ENCODE peak calls at places on chromosomes 6 and 20, in seven cellular contexts. U is lower leg skin, H is transverse colon, C is cardiac fibroblast, L is AG09309, M is heart right ventricle, P is body of pancreas. Q is an unnamed sample.

GRCh38 chr6:164379786-164380185 is 929.6 kb downstream of the C6orf118 start:
- DNase-seq in U (no peak), H (no peak), C (no peak), L (no peak), M (no peak), P (no peak), Q (no peak)

GRCh38 chr20:61123751-61124368 is 128.2 kb upstream of the CDH4 start:
- DNase-seq in U (no peak), H (no peak), C (no peak), L (no peak), M (no peak), P (no peak), Q (no peak)

GRCh38 chr20:52001999-52002666 is 189.4 kb downstream of the ZFP64 start:
- DNase-seq in U (no peak), H (no peak), C (no peak), L (no peak), M (no peak), P (no peak), Q (no peak)

GRCh38 chr6:101422811-101423210 is 29.3 kb downstream of the GRIK2 start:
- DNase-seq in U (no peak), H (no peak), C (no peak), L (no peak), M (no peak), P (no peak), Q (no peak)

GRCh38 chr6:124119591-124119990 is 315.9 kb downstream of the NKAIN2 start:
- DNase-seq in U (no peak), H (no peak), C (no peak), L (no peak), M (no peak), P (no peak), Q (no peak)

GRCh38 chr6:132961122-132961521 is 146.8 kb downstream of the RPS12 start:
- DNase-seq in U (no peak), H (no peak), C (peak), L (peak), M (no peak), P (no peak), Q (no peak)

GRCh38 chr6:99184696-99185095 is 164.8 kb downstream of the FAXC start:
- DNase-seq in U (no peak), H (no peak), C (no peak), L (no peak), M (no peak), P (no peak), Q (no peak)

GRCh38 chr6:13404115-13404891 is 76.0 kb upstream of the TBC1D7 start:
- DNase-seq in U (no peak), H (no peak), C (peak), L (no peak), M (peak), P (no peak), Q (no peak)

GRCh38 chr20:25099580-25099979 is 17.6 kb upstream of the VSX1 start:
- DNase-seq in U (no peak), H (no peak), C (no peak), L (no peak), M (no peak), P (no peak), Q (no peak)

GRCh38 chr6:69852706-69853105 is 13.7 kb upstream of the COL19A1 start:
- DNase-seq in U (no peak), H (no peak), C (no peak), L (no peak), M (no peak), P (no peak), Q (no peak)

GRCh38 chr6:163349001-163349680 is 65.4 kb upstream of the QKI start:
- DNase-seq in U (no peak), H (no peak), C (no peak), L (no peak), M (no peak), P (no peak), Q (no peak)

GRCh38 chr6:18551228-18551627 is 164.1 kb downstream of the RNF144B start:
- DNase-seq in U (no peak), H (no peak), C (peak), L (peak), M (no peak), P (no peak), Q (peak)

GRCh38 chr6:116475151-116475550 is 14.0 kb downstream of the CALHM6 start:
- DNase-seq in U (no peak), H (no peak), C (no peak), L (no peak), M (no peak), P (no peak), Q (no peak)

GRCh38 chr6:159467473-159468041 is 225.5 kb downstream of the SOD2 start:
- DNase-seq in U (no peak), H (no peak), C (no peak), L (no peak), M (no peak), P (no peak), Q (no peak)

GRCh38 chr6:34610819-34611477 is 54.8 kb upstream of the SPDEF start:
- DNase-seq in U (no peak), H (no peak), C (peak), L (peak), M (no peak), P (no peak), Q (peak)

GRCh38 chr6:87481936-87482335 is 9.2 kb downstream of the SLC35A1 start:
- DNase-seq in U (no peak), H (no peak), C (no peak), L (no peak), M (no peak), P (no peak), Q (no peak)

GRCh38 chr6:136923116-136923953 is 1.2 kb downstream of the SLC35D3 start:
- DNase-seq in U (no peak), H (no peak), C (no peak), L (no peak), M (no peak), P (no peak), Q (no peak)

GRCh38 chr20:47546184-47547033 is 44.7 kb downstream of the NCOA3 start:
- DNase-seq in U (no peak), H (no peak), C (peak), L (peak), M (no peak), P (no peak), Q (no peak)

GRCh38 chr6:101747160-101747559 is 353.7 kb downstream of the GRIK2 start:
- DNase-seq in U (no peak), H (no peak), C (peak), L (no peak), M (peak), P (no peak), Q (no peak)

GRCh38 chr6:98039876-98040605 is 757.0 kb upstream of the MMS22L start:
- DNase-seq in U (no peak), H (no peak), C (peak), L (no peak), M (no peak), P (no peak), Q (peak)

GRCh38 chr6:53320964-53321363 is 27.8 kb downstream of the ELOVL5 start:
- DNase-seq in U (no peak), H (no peak), C (peak), L (no peak), M (no peak), P (no peak), Q (no peak)

GRCh38 chr6:37695857-37696219 is 1.8 kb downstream of the MDGA1 start:
- DNase-seq in U (no peak), H (no peak), C (no peak), L (no peak), M (no peak), P (no peak), Q (no peak)

GRCh38 chr6:35677456-35677855 is 11.3 kb downstream of the FKBP5 start:
- DNase-seq in U (no peak), H (no peak), C (no peak), L (no peak), M (no peak), P (no peak), Q (no peak)

GRCh38 chr20:37596890-37597539 is 69.3 kb upstream of the BLCAP start:
- DNase-seq in U (no peak), H (no peak), C (no peak), L (no peak), M (no peak), P (no peak), Q (no peak)

GRCh38 chr6:46042355-46042999 is 26.8 kb upstream of the CLIC5 start:
- DNase-seq in U (no peak), H (peak), C (peak), L (no peak), M (peak), P (no peak), Q (no peak)

GRCh38 chr6:44223471-44224153 is at the start of gene SLC29A1:
- DNase-seq in U (peak), H (peak), C (peak), L (no peak), M (peak), P (peak), Q (no peak)

GRCh38 chr20:34567885-34568865 is 9.7 kb downstream of the MAP1LC3A start:
- DNase-seq in U (no peak), H (no peak), C (no peak), L (no peak), M (no peak), P (no peak), Q (no peak)

GRCh38 chr20:4083103-4083864 is 67.9 kb upstream of the RNF24 start:
- DNase-seq in U (no peak), H (no peak), C (peak), L (no peak), M (no peak), P (no peak), Q (no peak)

GRCh38 chr20:60715172-60715571 is 536.9 kb upstream of the CDH4 start:
- DNase-seq in U (no peak), H (no peak), C (no peak), L (no peak), M (no peak), P (no peak), Q (no peak)

GRCh38 chr6:149324428-149324827 is 6.9 kb downstream of the TAB2 start:
- DNase-seq in U (no peak), H (no peak), C (no peak), L (no peak), M (no peak), P (no peak), Q (no peak)

GRCh38 chr6:1611572-1612385 is 2.1 kb downstream of the FOXC1 start:
- DNase-seq in U (no peak), H (no peak), C (no peak), L (no peak), M (no peak), P (peak), Q (no peak)

GRCh38 chr6:151136141-151136755 is 103.5 kb upstream of the AKAP12 start:
- DNase-seq in U (no peak), H (no peak), C (peak), L (no peak), M (no peak), P (no peak), Q (no peak)

GRCh38 chr20:1813101-1813529 is 82.1 kb upstream of the SIRPA start:
- DNase-seq in U (no peak), H (peak), C (peak), L (peak), M (peak), P (no peak), Q (peak)

GRCh38 chr20:22795897-22796296 is 211.5 kb upstream of the FOXA2 start:
- DNase-seq in U (peak), H (peak), C (peak), L (peak), M (peak), P (peak), Q (peak)

GRCh38 chr6:132687306-132687705 is 26.5 kb downstream of the VNN1 start:
- DNase-seq in U (no peak), H (no peak), C (peak), L (no peak), M (no peak), P (no peak), Q (no peak)

GRCh38 chr6:143034689-143035334 is 25.9 kb upstream of the AIG1 start:
- DNase-seq in U (no peak), H (peak), C (no peak), L (no peak), M (no peak), P (no peak), Q (no peak)

GRCh38 chr20:2748551-2749342 is 51.7 kb downstream of the CPXM1 start:
- DNase-seq in U (no peak), H (no peak), C (no peak), L (no peak), M (peak), P (no peak), Q (no peak)

GRCh38 chr6:119470893-119471542 is 121.5 kb upstream of the MAN1A1 start:
- DNase-seq in U (no peak), H (no peak), C (no peak), L (no peak), M (no peak), P (no peak), Q (no peak)

GRCh38 chr6:135871878-135872277 is 20.4 kb downstream of the PDE7B start:
- DNase-seq in U (no peak), H (no peak), C (peak), L (no peak), M (no peak), P (no peak), Q (peak)

GRCh38 chr6:47733879-47734558 is 35.6 kb downstream of the ADGRF4 start:
- DNase-seq in U (no peak), H (no peak), C (no peak), L (no peak), M (peak), P (no peak), Q (no peak)
- TF ChIP-seq CTCF in U (no peak), H (peak), C (peak), L (peak), M (peak), P (peak), Q (peak)

GRCh38 chr20:62447143-62447869 is 20.0 kb upstream of the RBBP8NL start:
- DNase-seq in U (no peak), H (no peak), C (no peak), L (no peak), M (no peak), P (no peak), Q (no peak)

GRCh38 chr20:62449951-62450815 is 22.8 kb upstream of the RBBP8NL start:
- DNase-seq in U (no peak), H (peak), C (no peak), L (no peak), M (peak), P (no peak), Q (no peak)

GRCh38 chr20:62446398-62446985 is 19.2 kb upstream of the RBBP8NL start:
- DNase-seq in U (no peak), H (no peak), C (no peak), L (no peak), M (no peak), P (no peak), Q (no peak)

GRCh38 chr20:62448788-62449187 is 21.4 kb upstream of the RBBP8NL start:
- DNase-seq in U (no peak), H (no peak), C (no peak), L (no peak), M (no peak), P (no peak), Q (no peak)

GRCh38 chr20:62448038-62448437 is 20.7 kb upstream of the RBBP8NL start:
- DNase-seq in U (no peak), H (no peak), C (no peak), L (no peak), M (no peak), P (no peak), Q (no peak)
- H3K4me3 ChIP-seq in U (no peak), H (no peak), C (no peak), L (no peak), M (no peak), P (no peak), Q (no peak)

GRCh38 chr6:42153921-42154320 is 11.5 kb upstream of the C6orf132 start:
- DNase-seq in U (no peak), H (no peak), C (no peak), L (no peak), M (no peak), P (no peak), Q (no peak)

GRCh38 chr6:42155293-42155692 is 12.9 kb upstream of the C6orf132 start:
- DNase-seq in U (no peak), H (no peak), C (no peak), L (no peak), M (no peak), P (no peak), Q (no peak)

GRCh38 chr6:42156638-42157037 is 14.2 kb upstream of the C6orf132 start:
- DNase-seq in U (no peak), H (no peak), C (no peak), L (no peak), M (no peak), P (no peak), Q (no peak)

GRCh38 chr6:42152024-42152423 is 9.6 kb upstream of the C6orf132 start:
- DNase-seq in U (no peak), H (no peak), C (no peak), L (no peak), M (no peak), P (no peak), Q (no peak)

DNA sequence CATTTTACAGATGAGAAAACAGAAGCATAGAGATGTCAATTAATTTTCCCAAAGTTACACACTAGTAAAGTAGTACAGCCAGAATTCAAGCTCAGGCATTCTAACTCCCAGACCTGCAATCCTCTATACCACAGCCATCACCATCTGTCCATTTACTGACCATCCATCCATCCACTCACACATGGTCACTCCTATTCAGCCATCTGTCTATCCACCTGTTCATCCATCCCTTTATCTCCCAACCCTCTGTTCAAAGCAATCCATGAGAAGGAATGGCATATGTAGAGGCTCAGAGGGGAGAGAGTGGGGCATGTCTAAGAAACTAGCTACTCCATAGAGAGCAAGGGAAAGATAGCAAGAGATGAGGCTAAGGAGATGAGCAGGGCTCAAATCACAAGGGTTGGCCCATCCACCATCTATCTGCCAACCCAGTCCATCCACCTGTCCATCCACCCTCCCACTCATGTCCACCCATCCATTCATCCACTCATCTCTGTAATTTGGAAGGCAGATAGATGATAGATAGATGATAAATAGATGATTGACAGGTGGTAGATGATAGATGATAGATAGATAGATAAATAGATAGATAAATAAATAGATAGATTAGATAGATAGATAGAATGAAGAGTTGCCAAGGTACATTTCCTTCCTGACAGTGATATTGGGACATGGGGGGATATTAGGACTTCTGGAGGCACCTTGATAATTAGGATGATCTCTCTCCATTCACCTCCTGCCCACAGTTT is 12.2 kb upstream of the C6orf132 start:
- DNase-seq in U (no peak), H (no peak), C (no peak), L (no peak), M (no peak), P (no peak), Q (no peak)
- TF ChIP-seq CTCF in U (no peak), H (no peak), C (no peak), L (no peak), M (no peak), P (no peak), Q (no peak)

GRCh38 chr6:167826230-167827061 is at the start of gene AFDN:
- DNase-seq in U (peak), H (peak), C (peak), L (no peak), M (peak), P (peak), Q (no peak)

GRCh38 chr6:167827062-167827587 is 414 bp downstream of the AFDN start:
- DNase-seq in U (no peak), H (peak), C (no peak), L (no peak), M (peak), P (peak), Q (no peak)

GRCh38 chr6:167824591-167825041 is 2.1 kb upstream of the AFDN start:
- DNase-seq in U (no peak), H (no peak), C (no peak), L (no peak), M (no peak), P (no peak), Q (no peak)

GRCh38 chr6:167825759-167826229 is 917 bp upstream of the AFDN start:
- DNase-seq in U (peak), H (peak), C (no peak), L (no peak), M (peak), P (peak), Q (no peak)

GRCh38 chr6:167825059-167825758 is 1.5 kb upstream of the AFDN start:
- DNase-seq in U (no peak), H (no peak), C (peak), L (no peak), M (no peak), P (no peak), Q (no peak)
- H3K4me3 ChIP-seq in U (no peak), H (peak), C (peak), L (peak), M (peak), P (no peak), Q (peak)

GRCh38 chr20:31440012-31440659 is at the start of gene DEFB123:
- DNase-seq in U (no peak), H (no peak), C (no peak), L (no peak), M (no peak), P (no peak), Q (no peak)
- TF ChIP-seq CTCF in U (no peak), H (no peak), C (peak), L (peak), M (peak), P (no peak), Q (no peak)

GRCh38 chr20:20364016-20364746 is 3.7 kb upstream of the INSM1 start:
- DNase-seq in U (no peak), H (no peak), C (no peak), L (no peak), M (no peak), P (no peak), Q (no peak)
- H3K4me3 ChIP-seq in U (no peak), H (no peak), C (no peak), L (no peak), M (no peak), P (no peak), Q (no peak)

GRCh38 chr20:21048841-21049273 is 57.3 kb downstream of the LINC00237 start:
- DNase-seq in U (no peak), H (peak), C (peak), L (no peak), M (no peak), P (peak), Q (no peak)
- TF ChIP-seq CTCF in U (no peak), H (peak), C (peak), L (peak), M (peak), P (peak), Q (peak)

DNA sequence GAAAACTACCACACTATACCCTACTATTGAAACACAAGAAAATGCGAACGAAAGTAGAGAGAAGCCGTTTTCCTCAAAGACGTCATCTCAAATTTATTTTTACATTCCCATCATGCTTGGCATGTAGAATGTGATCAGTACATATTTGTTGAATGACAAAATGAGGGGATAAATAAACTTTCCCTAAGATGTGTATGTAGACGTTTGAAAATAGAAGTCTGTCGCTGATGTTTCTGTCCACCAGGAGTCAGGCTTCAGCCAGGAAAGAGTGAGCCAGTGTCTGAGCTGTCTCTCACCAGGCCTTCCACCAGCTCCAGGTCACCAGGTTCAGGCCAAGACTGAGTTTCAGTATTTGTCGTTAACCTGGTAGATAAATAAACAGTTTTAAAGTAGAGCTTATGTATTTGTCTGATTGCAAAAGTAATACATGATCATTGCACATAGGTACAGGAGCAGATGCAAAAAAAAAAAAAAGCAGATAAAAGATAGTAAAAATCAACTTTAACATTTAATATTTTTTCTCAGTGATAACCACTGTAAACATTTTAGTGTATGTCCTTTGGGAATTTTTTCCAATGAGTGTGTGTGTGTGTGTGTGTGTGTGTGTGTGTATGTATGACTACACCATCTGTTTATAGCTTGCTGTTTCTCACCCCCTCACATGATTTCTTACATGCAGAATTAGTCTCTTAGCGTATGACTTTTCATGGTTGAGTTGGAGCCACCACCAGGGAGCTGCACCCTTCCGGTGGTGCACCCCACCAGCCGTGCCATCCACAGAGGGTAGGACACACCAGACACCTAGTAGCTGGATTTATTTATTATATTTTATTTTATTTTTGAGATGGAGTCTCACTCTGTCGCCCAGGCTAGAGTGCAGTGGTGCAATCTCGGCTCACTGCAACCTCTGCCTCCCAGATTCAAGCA is 26.2 kb downstream of the WRNIP1 start:
- DNase-seq in U (peak), H (peak), C (peak), L (peak), M (peak), P (peak), Q (peak)
- H3K4me3 ChIP-seq in U (no peak), H (no peak), C (no peak), L (no peak), M (no peak), P (no peak), Q (no peak)